ENCODE peak calls at places on chromosomes 11 and 22, in five cellular contexts. A, Z, M, G and I are unnamed samples. For H3K9me2, the result is how much of the 10 kb centered on the place peaks cover.

GRCh38 chr11:117908261-117908895 is 20.8 kb downstream of the TMPRSS13 start:
- DNase-seq in M (no peak), Z (no peak), A (no peak), G (no peak), I (no peak)

GRCh38 chr22:46129390-46130041 is 20.8 kb upstream of the PPARA start:
- DNase-seq in G (no peak), Z (no peak), M (no peak), A (no peak), I (no peak)

GRCh38 chr11:2586793-2587131 is 113.0 kb downstream of the KCNQ1OT1 start:
- DNase-seq in A (no peak), M (no peak), Z (no peak), G (no peak), I (no peak)

GRCh38 chr22:20399866-20400605 is 6.1 kb downstream of the ZNF74 start:
- DNase-seq in A (no peak), M (no peak), Z (no peak), G (no peak), I (no peak)

GRCh38 chr11:126544311-126545056 is 189.0 kb downstream of the ST3GAL4 start:
- DNase-seq in M (no peak), G (no peak), Z (peak), A (peak), I (no peak)

GRCh38 chr22:46147471-46148267 is 2.7 kb upstream of the PPARA start:
- DNase-seq in A (peak), Z (no peak), G (no peak), M (no peak), I (no peak)

GRCh38 chr11:100681064-100681502 is 6.0 kb upstream of the ARHGAP42 start:
- DNase-seq in G (peak), Z (peak), M (peak), A (peak), I (peak)

GRCh38 chr22:44891791-44892190 is 118.0 kb downstream of the PHF21B start:
- DNase-seq in M (no peak), Z (no peak), A (no peak), G (no peak), I (no peak)

GRCh38 chr11:36089920-36090319 is 146.1 kb downstream of the LDLRAD3 start:
- DNase-seq in Z (no peak), M (no peak), A (no peak), G (no peak), I (no peak)

GRCh38 chr11:50077526-50077925 is 44.9 kb downstream of the OR4C45 start:
- DNase-seq in G (no peak), Z (no peak), M (no peak), A (no peak), I (no peak)
- H2AFZ ChIP-seq in G (no peak), Z (no peak), M (no peak), A (no peak), I (no peak)

GRCh38 chr11:69013009-69013951 is at the start of gene MRGPRF:
- DNase-seq in G (no peak), M (no peak), Z (peak), A (peak), I (no peak)
- H3K27ac ChIP-seq in G (no peak), M (no peak), Z (no peak), A (peak), I (no peak)

DNA sequence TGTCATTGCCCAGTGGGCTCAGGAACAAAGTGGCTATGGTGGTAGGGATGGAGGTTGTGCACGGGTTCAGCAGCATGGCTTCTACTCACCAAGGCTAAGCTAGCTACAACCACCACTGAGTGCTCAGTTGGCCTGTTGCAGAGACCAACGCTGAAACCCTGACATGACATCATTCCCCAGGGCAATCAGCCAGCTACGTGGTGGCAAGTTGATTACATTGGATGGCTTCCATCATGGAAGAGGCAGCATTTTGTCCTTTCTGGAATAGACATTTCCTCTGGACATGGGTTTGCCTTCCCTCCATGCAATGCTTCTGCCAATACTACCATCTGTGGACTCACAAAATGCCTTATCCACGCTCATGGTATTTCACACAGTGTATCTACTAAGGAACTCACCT is 634.3 kb downstream of the OPCML start:
- DNase-seq in G (no peak), A (no peak), M (no peak), Z (no peak), I (no peak)
- H3K9me2 ChIP-seq in G (under half), A (under half), M (under half), Z (under half), I (under half)

GRCh38 chr11:47916361-47916841 is 64.0 kb upstream of the PTPRJ start:
- DNase-seq in M (no peak), Z (no peak), A (peak), G (no peak), I (no peak)
- H2AFZ ChIP-seq in M (no peak), Z (no peak), A (peak), G (no peak), I (no peak)

GRCh38 chr22:36413022-36413770 is 25.4 kb upstream of the MYH9 start:
- DNase-seq in M (no peak), A (peak), G (no peak), Z (no peak), I (peak)
- H3K27ac ChIP-seq in M (no peak), A (no peak), G (no peak), Z (no peak), I (peak)

GRCh38 chr11:132894598-132894997 is 637.7 kb downstream of the OPCML start:
- DNase-seq in Z (no peak), G (no peak), A (peak), M (no peak), I (no peak)

GRCh38 chr11:132901638-132902610 is 630.4 kb downstream of the OPCML start:
- DNase-seq in A (no peak), Z (no peak), G (no peak), M (no peak), I (no peak)

GRCh38 chr11:132895340-132895739 is 637.0 kb downstream of the OPCML start:
- DNase-seq in A (peak), M (no peak), G (no peak), Z (no peak), I (no peak)

GRCh38 chr11:132904091-132904490 is 628.2 kb downstream of the OPCML start:
- DNase-seq in Z (no peak), G (no peak), A (no peak), M (no peak), I (no peak)

DNA sequence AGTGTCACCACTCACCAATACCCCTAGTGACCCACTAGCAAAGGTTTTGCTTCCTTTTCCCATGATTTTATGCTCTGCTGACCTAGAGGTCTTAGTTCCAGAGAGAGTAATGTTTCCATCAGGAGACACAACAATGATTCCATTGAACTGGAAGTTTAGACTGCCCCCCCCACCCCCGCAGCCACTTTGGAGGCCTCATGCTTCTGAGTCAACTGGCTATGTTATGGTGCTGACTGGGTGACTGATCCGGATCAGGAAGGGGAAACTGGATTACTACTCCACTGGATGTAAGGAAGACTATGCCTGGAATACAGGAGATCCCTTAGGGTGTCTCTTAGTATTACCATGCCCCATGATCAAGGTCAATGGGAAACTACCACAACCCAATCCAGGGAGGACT is 633.6 kb downstream of the OPCML start:
- DNase-seq in A (no peak), M (no peak), G (no peak), Z (no peak), I (no peak)
- H3K9me2 ChIP-seq in A (under half), M (under half), G (under half), Z (under half), I (under half)

GRCh38 chr11:86735462-86736302 is 63.3 kb upstream of the ME3 start:
- DNase-seq in A (no peak), Z (peak), M (no peak), G (no peak), I (peak)
- H2AFZ ChIP-seq in A (no peak), Z (no peak), M (no peak), G (peak), I (no peak)

DNA sequence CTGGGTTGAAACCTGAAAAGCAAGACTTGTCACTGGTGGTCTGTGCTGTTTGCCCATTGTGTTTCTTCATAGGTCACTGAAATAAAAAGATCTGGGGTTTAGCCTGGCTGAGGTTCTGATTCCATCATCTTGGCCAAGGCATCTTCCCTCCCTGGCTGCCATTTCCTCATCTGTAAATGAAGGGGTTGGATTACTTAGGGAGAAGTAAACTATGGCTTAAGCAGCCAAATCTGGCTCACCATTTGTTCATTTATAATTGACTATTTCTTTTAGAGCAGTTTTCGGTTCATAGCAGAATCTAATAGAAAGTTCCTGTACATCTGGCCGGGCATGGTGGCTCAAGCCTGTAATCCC is 52.3 kb upstream of the YWHAH start:
- DNase-seq in A (no peak), M (no peak), G (no peak), Z (no peak), I (no peak)
- H3K27ac ChIP-seq in A (no peak), M (no peak), G (no peak), Z (no peak), I (no peak)